ENCODE peak calls at places on chromosomes 2 and 18, in eight cellular contexts. R is neuronal stem cell, I is upper lobe of left lung, H is kidney, L is fibroblast of pulmonary artery, A is PC-9, E is activated T-cell treated with anti-CD3 and anti-CD28 coated beads for 4 hours, V is left cardiac atrium. N is an unnamed sample.

GRCh38 chr2:212124597-212124996 is 414.0 kb downstream of the ERBB4 start:
- DNase-seq in A (peak; percentile 1), E (no peak), L (peak; percentile 68), R (no peak), V (peak; percentile 26), H (no peak), I (no peak), N (no peak)

GRCh38 chr2:158797963-158798700 is 3.0 kb downstream of the DAPL1 start:
- DNase-seq in H (no peak), V (no peak), L (no peak), R (no peak), I (no peak), E (no peak), A (no peak), N (no peak)

GRCh38 chr2:16948073-16948472 is 282.4 kb upstream of the CYRIA start:
- DNase-seq in E (no peak), R (no peak), L (no peak), I (no peak), A (no peak), H (no peak), V (no peak), N (peak; percentile 69)

GRCh38 chr2:137183206-137183605 is 417.9 kb downstream of the THSD7B start:
- DNase-seq in H (no peak), V (no peak), A (no peak), R (no peak), I (no peak), E (no peak), L (no peak), N (no peak)

GRCh38 chr18:11839556-11839955 is 11.7 kb upstream of the CHMP1B start:
- DNase-seq in L (no peak), A (no peak), V (no peak), E (no peak), R (no peak), H (no peak), I (no peak), N (no peak)

GRCh38 chr2:42132066-42132965 is 36.8 kb upstream of the EML4 start:
- DNase-seq in V (no peak), R (no peak), I (no peak), A (no peak), L (peak; percentile 72), E (no peak), H (no peak), N (no peak)

GRCh38 chr2:36456227-36456788 is 100.7 kb downstream of the CRIM1 start:
- DNase-seq in A (no peak), L (peak; percentile 94), R (no peak), H (peak; percentile 85), I (no peak), V (peak; percentile 84), E (no peak), N (no peak)

GRCh38 chr2:19649785-19650380 is 251.9 kb downstream of the TTC32 start:
- DNase-seq in E (no peak), R (no peak), H (no peak), I (no peak), V (peak; percentile 69), L (peak; percentile 100), A (peak; percentile 25), N (no peak)

GRCh38 chr18:8496186-8496585 is 113.1 kb upstream of the RAB12 start:
- DNase-seq in R (no peak), H (no peak), L (peak; percentile 1), A (no peak), E (no peak), I (no peak), V (no peak), N (no peak)

GRCh38 chr2:95728878-95729511 is 137.2 kb downstream of the TRIM43 start:
- DNase-seq in R (peak; percentile 53), V (peak; percentile 61), H (no peak), I (no peak), A (peak; percentile 74), E (no peak), L (peak; percentile 92), N (peak; percentile 69)

GRCh38 chr2:128315829-128316776 is 2.6 kb downstream of the HS6ST1 start:
- DNase-seq in I (peak; percentile 47), R (no peak), A (no peak), V (peak; percentile 22), H (peak; percentile 73), E (no peak), L (peak; percentile 43), N (no peak)

GRCh38 chr2:127324635-127325034 is 30.7 kb upstream of the ERCC3 start:
- DNase-seq in L (peak; percentile 80), R (no peak), V (no peak), I (no peak), H (no peak), A (peak; percentile 14), E (no peak), N (peak; percentile 46)

GRCh38 chr18:48705043-48705442 is 166.2 kb downstream of the CTIF start:
- DNase-seq in R (no peak), E (no peak), A (no peak), V (no peak), I (no peak), H (no peak), L (no peak), N (no peak)

GRCh38 chr2:105803337-105803736 is 58.6 kb downstream of the NCK2 start:
- DNase-seq in R (no peak), E (no peak), L (no peak), I (no peak), V (no peak), H (no peak), A (no peak), N (no peak)

GRCh38 chr2:178363252-178363651 is 87.7 kb downstream of the PRKRA start:
- DNase-seq in L (peak; percentile 90), R (no peak), A (peak; percentile 52), H (no peak), E (no peak), I (no peak), V (no peak), N (no peak)

GRCh38 chr2:203022751-203023150 is 8.1 kb downstream of the NBEAL1 start:
- DNase-seq in H (no peak), L (peak; percentile 34), E (no peak), I (no peak), R (no peak), V (no peak), A (no peak), N (no peak)

GRCh38 chr2:209721497-209721896 is 50.1 kb upstream of the UNC80 start:
- DNase-seq in V (no peak), L (peak; percentile 7), H (no peak), I (no peak), E (no peak), R (no peak), A (no peak), N (no peak)

GRCh38 chr2:133415210-133415876 is 152.9 kb downstream of the NCKAP5 start:
- DNase-seq in R (no peak), L (no peak), I (no peak), A (no peak), V (peak; percentile 35), E (no peak), H (no peak), N (no peak)

GRCh38 chr18:72941001-72941400 is 73.2 kb upstream of the NETO1 start:
- DNase-seq in E (no peak), V (no peak), A (peak; percentile 2), H (no peak), R (no peak), L (no peak), I (no peak), N (no peak)

GRCh38 chr18:41121116-41121826 is 833.8 kb upstream of the PIK3C3 start:
- DNase-seq in I (no peak), V (no peak), L (peak; percentile 81), R (peak; percentile 5), H (no peak), A (no peak), E (no peak), N (no peak)

GRCh38 chr18:79406708-79407107 is 11.0 kb downstream of the NFATC1 start:
- DNase-seq in V (peak; percentile 20), R (no peak), L (no peak), A (no peak), I (peak; percentile 84), H (peak; percentile 80), E (no peak), N (no peak)

GRCh38 chr18:68660355-68661183 is 54.3 kb downstream of the TMX3 start:
- DNase-seq in L (peak; percentile 75), H (no peak), V (no peak), I (no peak), A (no peak), R (peak; percentile 30), E (no peak), N (peak; percentile 63)

GRCh38 chr2:139366659-139367058 is 586.5 kb upstream of the NXPH2 start:
- DNase-seq in L (no peak), H (no peak), R (no peak), I (no peak), E (no peak), A (no peak), V (no peak), N (no peak)

GRCh38 chr2:205758051-205758450 is 75.8 kb downstream of the NRP2 start:
- DNase-seq in I (no peak), H (no peak), V (no peak), E (no peak), A (peak; percentile 42), R (no peak), L (peak; percentile 81), N (no peak)